ENCODE peak calls at places on chromosomes 2 and 18, in seven cellular contexts. N is EL; X is nephron progenitor cell; K is stimulated activated CD4-positive, alpha-beta T cell treated with anti-CD3 and anti-CD28 coated beads, Interleukin-2, amount 100 ng/mL, for 48 hours; W is neural crest cell; E is NCI-H2029; O is stomach. P is an unnamed sample.

GRCh38 chr2:27264753-27265535 is 2.1 kb upstream of the SLC30A3 start:
- DNase-seq in N (peak; percentile 73), X (peak; percentile 84), K (peak; percentile 49), W (peak; percentile 76), E (peak; percentile 24), O (peak; percentile 70), P (peak; percentile 75)

GRCh38 chr2:102107741-102108070 is 34.8 kb upstream of the IL1R1 start:
- DNase-seq in N (peak; percentile 52), X (no peak), K (no peak), W (no peak), E (no peak), O (no peak), P (peak; percentile 46)

GRCh38 chr2:42047488-42048317 is at the start of gene PKDCC:
- DNase-seq in N (peak; percentile 82), X (peak; percentile 86), K (peak; percentile 6), W (peak; percentile 72), E (peak; percentile 5), O (peak; percentile 77), P (peak; percentile 99)

GRCh38 chr2:111049792-111050640 is 70.7 kb upstream of the BCL2L11 start:
- DNase-seq in N (no peak), X (no peak), K (no peak), W (no peak), E (no peak), O (no peak), P (peak; percentile 1)

GRCh38 chr2:56448999-56449431 is 265.2 kb downstream of the CCDC85A start:
- DNase-seq in N (peak; percentile 11), X (peak; percentile 31), K (no peak), W (no peak), E (no peak), O (peak; percentile 82), P (peak; percentile 16)

GRCh38 chr2:86274265-86274917 is 63.0 kb downstream of the REEP1 start:
- DNase-seq in N (peak; percentile 79), X (no peak), K (no peak), W (no peak), E (no peak), O (no peak), P (no peak)

GRCh38 chr18:51425475-51425874 is 228.0 kb upstream of the MEX3C start:
- DNase-seq in N (no peak), X (no peak), K (no peak), W (no peak), E (no peak), O (no peak), P (no peak)

GRCh38 chr2:216057688-216058193 is 23.9 kb downstream of the PECR start:
- DNase-seq in N (peak; percentile 75), X (no peak), K (peak; percentile 45), W (no peak), E (no peak), O (peak; percentile 40), P (peak; percentile 86)

GRCh38 chr2:10042301-10043161 is 819 bp upstream of the KLF11 start:
- DNase-seq in N (peak; percentile 74), X (peak; percentile 71), K (no peak), W (peak; percentile 57), E (no peak), O (peak; percentile 74), P (peak; percentile 70)

GRCh38 chr2:156458229-156458584 is 22.0 kb downstream of the GPD2 start:
- DNase-seq in N (no peak), X (no peak), K (no peak), W (no peak), E (no peak), O (no peak), P (no peak)

GRCh38 chr2:38465789-38466127 is 88.7 kb upstream of the ATL2 start:
- DNase-seq in N (peak; percentile 20), X (no peak), K (no peak), W (no peak), E (no peak), O (peak; percentile 55), P (peak; percentile 54)

GRCh38 chr2:216710531-216711282 is 15.4 kb upstream of the IGFBP5 start:
- DNase-seq in N (peak; percentile 60), X (no peak), K (no peak), W (no peak), E (no peak), O (no peak), P (peak; percentile 58)

GRCh38 chr18:67862069-67862468 is 345.5 kb upstream of the DSEL start:
- DNase-seq in N (peak; percentile 66), X (no peak), K (no peak), W (no peak), E (no peak), O (no peak), P (no peak)

GRCh38 chr2:47907097-47907781 is 941 bp upstream of the FBXO11 start:
- DNase-seq in N (no peak), X (peak; percentile 20), K (no peak), W (no peak), E (no peak), O (peak; percentile 34), P (peak; percentile 5)

GRCh38 chr2:72991439-72991725 is 74.1 kb downstream of the EMX1 start:
- DNase-seq in N (no peak), X (no peak), K (no peak), W (no peak), E (no peak), O (peak; percentile 19), P (no peak)

GRCh38 chr2:167275066-167275465 is 386.8 kb downstream of the XIRP2 start:
- DNase-seq in N (no peak), X (no peak), K (no peak), W (no peak), E (no peak), O (no peak), P (no peak)

GRCh38 chr2:208183937-208184336 is 5.9 kb downstream of the C2orf80 start:
- DNase-seq in N (no peak), X (no peak), K (no peak), W (no peak), E (no peak), O (no peak), P (no peak)

GRCh38 chr2:161206491-161207032 is 46.3 kb downstream of the TANK start:
- DNase-seq in N (no peak), X (no peak), K (no peak), W (no peak), E (no peak), O (no peak), P (peak; percentile 12)

GRCh38 chr18:31102941-31103340 is 720 bp upstream of the DSC2 start:
- DNase-seq in N (no peak), X (no peak), K (no peak), W (no peak), E (no peak), O (no peak), P (no peak)

GRCh38 chr2:120797421-120798289 is 62.0 kb downstream of the GLI2 start:
- DNase-seq in N (no peak), X (peak; percentile 35), K (no peak), W (no peak), E (no peak), O (no peak), P (peak; percentile 49)

GRCh38 chr18:51039138-51040112 is 9.4 kb downstream of the SMAD4 start:
- DNase-seq in N (no peak), X (no peak), K (no peak), W (no peak), E (no peak), O (no peak), P (no peak)

GRCh38 chr2:152406836-152407161 is 71.8 kb downstream of the FMNL2 start:
- DNase-seq in N (no peak), X (no peak), K (no peak), W (no peak), E (no peak), O (no peak), P (no peak)

GRCh38 chr2:231709636-231709980 is 1.3 kb downstream of the PTMA start:
- DNase-seq in N (no peak), X (peak; percentile 49), K (no peak), W (no peak), E (no peak), O (peak; percentile 56), P (peak; percentile 30)

GRCh38 chr2:135916232-135916631 is 40.0 kb upstream of the MCM6 start:
- DNase-seq in N (peak; percentile 35), X (no peak), K (no peak), W (no peak), E (peak; percentile 13), O (no peak), P (peak; percentile 14)

GRCh38 chr2:10079192-10079930 is 850 bp downstream of the CYS1 start:
- DNase-seq in N (peak; percentile 73), X (peak; percentile 60), K (no peak), W (no peak), E (no peak), O (no peak), P (peak; percentile 84)

GRCh38 chr18:40867452-40867851 is 1087.6 kb upstream of the PIK3C3 start:
- DNase-seq in N (no peak), X (no peak), K (no peak), W (no peak), E (no peak), O (no peak), P (peak; percentile 12)

GRCh38 chr2:221501210-221501882 is 70.8 kb downstream of the EPHA4 start:
- DNase-seq in N (peak; percentile 86), X (no peak), K (no peak), W (no peak), E (no peak), O (no peak), P (peak; percentile 61)

GRCh38 chr2:37080674-37081073 is 3.5 kb downstream of the HEATR5B start:
- DNase-seq in N (no peak), X (no peak), K (no peak), W (no peak), E (no peak), O (no peak), P (no peak)

GRCh38 chr2:12867888-12868287 is 151.2 kb downstream of the TRIB2 start:
- DNase-seq in N (no peak), X (no peak), K (no peak), W (no peak), E (no peak), O (no peak), P (no peak)

GRCh38 chr2:224011837-224012236 is 27.2 kb downstream of the SERPINE2 start:
- DNase-seq in N (no peak), X (no peak), K (no peak), W (no peak), E (no peak), O (no peak), P (no peak)

GRCh38 chr18:39198376-39198775 is 1632.8 kb upstream of the CELF4 start:
- DNase-seq in N (peak; percentile 21), X (no peak), K (no peak), W (no peak), E (no peak), O (no peak), P (no peak)

GRCh38 chr2:1704606-1705556 is 39.4 kb downstream of the PXDN start:
- DNase-seq in N (no peak), X (no peak), K (no peak), W (peak; percentile 41), E (no peak), O (no peak), P (no peak)

GRCh38 chr2:71940695-71941094 is 207.0 kb downstream of the CYP26B1 start:
- DNase-seq in N (peak; percentile 31), X (no peak), K (no peak), W (no peak), E (no peak), O (no peak), P (peak; percentile 8)

GRCh38 chr2:56801770-56802169 is 618.0 kb downstream of the CCDC85A start:
- DNase-seq in N (peak; percentile 82), X (no peak), K (no peak), W (no peak), E (no peak), O (no peak), P (peak; percentile 42)

GRCh38 chr2:217637268-217637615 is 365.6 kb downstream of the TNS1 start:
- DNase-seq in N (no peak), X (peak; percentile 18), K (no peak), W (no peak), E (no peak), O (no peak), P (no peak)

GRCh38 chr2:241182531-241183133 is 5.8 kb upstream of the ANO7 start:
- DNase-seq in N (no peak), X (no peak), K (no peak), W (no peak), E (no peak), O (no peak), P (no peak)

GRCh38 chr2:231611273-231612198 is 18.9 kb downstream of the TEX44 start:
- DNase-seq in N (peak; percentile 86), X (no peak), K (peak; percentile 55), W (no peak), E (no peak), O (peak; percentile 65), P (peak; percentile 77)

GRCh38 chr18:49560277-49561126 is 1.4 kb upstream of the LIPG start:
- DNase-seq in N (peak; percentile 20), X (peak; percentile 46), K (no peak), W (peak; percentile 7), E (peak; percentile 46), O (no peak), P (peak; percentile 48)

P was measured in AG20443.